ENCODE peak calls at places on chromosome 16, in four cellular contexts. E is cardiac muscle cell, U is fibroblast of lung, F is adrenal gland. I is an unnamed sample. For H3K36me3, the result is how much of the 10 kb centered on the place peaks cover.

GRCh38 chr16:73546351-73546845 is 498.5 kb upstream of the ZFHX3 start:
- DNase-seq in U (peak), E (no peak), F (no peak), I (no peak)

GRCh38 chr16:61681124-61681523 is 355.1 kb downstream of the CDH8 start:
- DNase-seq in U (no peak), E (no peak), F (no peak), I (no peak)

GRCh38 chr16:12358898-12359297 is 382.4 kb downstream of the SNX29 start:
- DNase-seq in U (no peak), F (no peak), E (no peak), I (no peak)

GRCh38 chr16:25707982-25708583 is 16.3 kb downstream of the HS3ST4 start:
- DNase-seq in E (peak), F (peak), U (no peak), I (no peak)

GRCh38 chr16:22296225-22297113 is 740 bp upstream of the POLR3E start:
- DNase-seq in E (no peak), U (peak), F (no peak), I (no peak)

GRCh38 chr16:51151435-51151950 is 423 bp upstream of the SALL1 start:
- DNase-seq in E (peak), F (no peak), U (peak), I (peak)

GRCh38 chr16:52912565-52913173 is 140.0 kb downstream of the CHD9NB start:
- DNase-seq in U (peak), E (peak), F (peak), I (peak)

GRCh38 chr16:22313141-22313781 is 16.1 kb downstream of the POLR3E start:
- DNase-seq in F (no peak), E (no peak), U (no peak), I (no peak)

GRCh38 chr16:30656974-30657865 is 1.0 kb upstream of the FBRS start:
- DNase-seq in U (no peak), F (peak), E (no peak), I (no peak)

GRCh38 chr16:74954763-74955162 is 30.2 kb downstream of the WDR59 start:
- DNase-seq in U (no peak), F (no peak), E (no peak), I (no peak)
- H3K36me3 ChIP-seq in U (under half), F (under half), E (under half), I (under half)

GRCh38 chr16:679808-680624 is at the start of gene STUB1:
- DNase-seq in E (peak), U (peak), F (peak), I (peak)

GRCh38 chr16:681746-682427 is 1.7 kb downstream of the STUB1 start:
- DNase-seq in F (no peak), E (peak), U (peak), I (no peak)

GRCh38 chr16:682493-683395 is 1.4 kb downstream of the JMJD8 start:
- DNase-seq in F (no peak), U (no peak), E (no peak), I (no peak)

GRCh38 chr16:680625-680945 is 375 bp downstream of the STUB1 start:
- DNase-seq in F (no peak), U (no peak), E (no peak), I (no peak)

DNA sequence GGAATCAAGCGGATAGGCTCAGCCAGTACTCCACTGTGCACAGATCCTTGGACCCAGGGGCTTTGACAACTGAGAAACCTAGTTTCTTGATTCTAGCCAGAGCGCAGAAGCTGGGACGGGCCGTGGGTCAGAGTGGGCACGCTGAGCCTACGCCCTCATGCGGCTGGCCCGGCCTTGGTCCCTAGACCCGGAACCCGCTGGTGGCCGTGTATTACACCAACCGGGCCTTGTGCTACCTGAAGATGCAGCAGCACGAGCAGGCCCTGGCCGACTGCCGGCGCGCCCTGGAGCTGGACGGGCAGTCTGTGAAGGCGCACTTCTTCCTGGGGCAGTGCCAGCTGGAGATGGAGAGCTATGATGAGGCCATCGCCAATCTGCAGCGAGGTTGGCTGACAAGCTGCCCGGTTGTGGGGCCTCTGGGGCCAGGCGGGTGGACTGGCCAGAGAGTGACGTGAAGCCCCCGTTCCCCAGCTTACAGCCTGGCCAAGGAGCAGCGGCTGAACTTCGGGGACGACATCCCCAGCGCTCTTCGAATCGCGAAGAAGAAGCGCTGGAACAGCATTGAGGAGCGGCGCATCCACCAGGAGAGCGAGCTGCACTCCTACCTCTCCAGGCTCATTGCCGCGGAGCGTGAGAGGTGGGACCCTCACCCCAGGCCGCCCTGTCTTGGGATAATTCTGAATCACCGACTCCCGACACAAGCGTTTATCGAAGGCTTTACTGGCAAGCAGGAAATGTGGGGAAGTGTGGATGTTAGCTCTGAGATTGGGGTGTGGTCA is 946 bp downstream of the STUB1 start:
- DNase-seq in U (peak), E (peak), F (peak), I (no peak)
- H3K27ac ChIP-seq in U (peak), E (peak), F (peak), I (peak)

DNA sequence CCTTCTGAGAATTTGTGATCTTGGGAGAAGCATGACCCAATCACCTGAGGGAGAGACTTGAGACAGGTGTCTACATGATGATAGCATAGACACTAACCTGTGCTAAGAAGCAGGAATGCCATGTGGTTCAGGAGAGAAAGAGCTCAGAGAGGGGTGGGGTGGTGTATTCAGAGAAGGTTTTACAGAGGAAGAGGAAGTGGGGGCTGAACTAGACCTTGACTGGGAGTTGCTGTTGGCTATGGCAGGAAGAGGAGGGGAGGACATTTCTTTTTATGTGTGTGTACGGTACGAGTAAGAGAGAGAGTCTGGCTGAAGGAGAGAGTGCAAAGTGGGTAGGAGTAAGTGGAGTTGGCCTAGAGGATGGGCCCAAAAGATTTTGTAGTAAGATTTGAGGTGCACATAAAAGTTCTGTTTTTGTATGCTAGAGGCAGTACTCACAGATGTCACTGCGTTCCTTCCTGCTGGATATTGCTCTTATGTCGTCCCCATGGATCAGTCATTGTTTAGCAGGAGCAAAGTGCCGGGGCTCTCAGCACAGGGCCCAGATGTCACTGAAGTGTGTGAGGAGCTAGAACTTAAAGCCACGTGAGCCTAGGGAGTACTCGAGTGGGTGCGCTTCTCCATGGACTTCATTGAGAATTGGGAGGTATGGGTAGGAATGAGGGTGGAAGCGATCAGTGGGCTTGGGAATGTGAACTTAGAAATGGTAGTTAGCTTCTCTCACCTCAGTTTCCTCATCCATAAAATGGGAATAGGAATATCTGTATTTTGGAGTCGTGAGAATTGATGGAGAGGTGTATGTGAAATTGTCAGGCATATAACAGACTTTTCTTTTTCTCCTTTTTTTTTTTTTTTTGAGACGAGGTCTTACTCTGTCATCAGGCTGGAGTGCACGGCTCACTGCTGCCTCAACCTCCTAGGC is 22.1 kb downstream of the SLC7A6 start:
- DNase-seq in U (no peak), E (no peak), F (no peak), I (no peak)
- H3K36me3 ChIP-seq in U (under half), E (under half), F (under half), I (under half)

GRCh38 chr16:4067262-4068001 is 48.8 kb downstream of the ADCY9 start:
- DNase-seq in F (no peak), U (no peak), E (no peak), I (no peak)
- H3K27ac ChIP-seq in F (no peak), U (no peak), E (no peak), I (no peak)

DNA sequence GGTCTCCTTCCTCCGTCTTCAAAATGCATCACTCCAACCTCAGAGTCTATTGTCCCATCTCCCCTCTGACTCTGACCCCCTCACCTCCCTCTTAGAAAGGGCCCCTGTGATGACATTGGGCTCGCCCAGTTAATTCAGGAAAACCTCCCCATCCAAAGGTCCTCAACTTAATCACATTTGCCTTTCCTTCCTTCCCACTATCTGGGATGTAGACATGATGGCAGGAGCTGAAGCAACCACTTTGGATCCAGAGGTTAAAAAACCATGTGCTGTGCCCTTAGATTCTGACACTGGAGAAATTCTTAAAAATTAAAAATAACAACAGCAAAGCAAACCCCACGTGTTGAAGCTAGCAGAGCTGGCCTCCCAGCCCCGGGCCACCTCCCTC is 80.2 kb downstream of the ZDHHC7 start:
- DNase-seq in E (no peak), U (no peak), F (no peak), I (no peak)
- H3K36me3 ChIP-seq in E (under half), U (under half), F (under half), I (under half)

GRCh38 chr16:58488531-58488930 is 11.4 kb upstream of the NDRG4 start:
- DNase-seq in E (no peak), F (peak), U (no peak), I (no peak)

GRCh38 chr16:58481931-58482330 is 18.0 kb upstream of the NDRG4 start:
- DNase-seq in E (no peak), F (peak), U (no peak), I (no peak)

GRCh38 chr16:58487566-58488351 is 12.2 kb upstream of the NDRG4 start:
- DNase-seq in F (peak), U (peak), E (peak), I (peak)

GRCh38 chr16:58481226-58481869 is 18.6 kb upstream of the NDRG4 start:
- DNase-seq in E (no peak), U (no peak), F (no peak), I (no peak)

GRCh38 chr16:58485184-58485887 is 14.6 kb upstream of the NDRG4 start:
- DNase-seq in U (no peak), E (no peak), F (no peak), I (no peak)
- H3K27ac ChIP-seq in U (no peak), E (peak), F (peak), I (peak)

GRCh38 chr16:3732171-3732570 is 14.8 kb upstream of the TRAP1 start:
- DNase-seq in F (no peak), E (no peak), U (no peak), I (no peak)
- H3K36me3 ChIP-seq in F (half or more), E (half or more), U (half or more), I (under half)

GRCh38 chr16:85363881-85364280 is 249.2 kb upstream of the GSE1 start:
- DNase-seq in F (no peak), U (peak), E (no peak), I (no peak)
- H3K27ac ChIP-seq in F (peak), U (no peak), E (no peak), I (no peak)

GRCh38 chr16:55532227-55532626 is 23.4 kb downstream of the LPCAT2 start:
- DNase-seq in F (no peak), E (no peak), U (no peak), I (no peak)
- H3K36me3 ChIP-seq in F (under half), E (under half), U (under half), I (under half)

I was measured in heart right ventricle.